ENCODE peak calls at places on chromosomes 16 and 17, in eight cellular contexts. X is CD4-positive, alpha-beta T cell; B is heart left ventricle; S is A549; E is omental fat pad; M is upper lobe of right lung; A is endothelial cell; P is mucosa of descending colon. F is an unnamed sample.
A peak's percentile ranks its signal among the peaks of the same experiment; 100 is the strongest.

GRCh38 chr17:16989953-16990860 is 18.3 kb upstream of the TNFRSF13B start:
- DNase-seq in X (no peak), B (no peak), S (no peak), E (no peak), M (no peak), A (no peak), P (no peak), F (no peak)

GRCh38 chr17:51046527-51047384 is 73.9 kb downstream of the SPAG9 start:
- DNase-seq in X (no peak), B (peak; percentile 74), S (no peak), E (peak; percentile 38), M (no peak), A (peak; percentile 60), P (no peak), F (no peak)

GRCh38 chr16:28494141-28494851 is at the start of gene APOBR:
- DNase-seq in X (peak; percentile 69), B (peak; percentile 56), S (no peak), E (no peak), M (peak; percentile 82), A (peak; percentile 17), P (peak; percentile 87), F (peak; percentile 79)

GRCh38 chr17:9977175-9977574 is 72.1 kb upstream of the RCVRN start:
- DNase-seq in X (no peak), B (no peak), S (no peak), E (no peak), M (no peak), A (no peak), P (no peak), F (no peak)

GRCh38 chr17:28949185-28950016 is 1.9 kb downstream of the PHF12 start:
- DNase-seq in X (peak; percentile 43), B (peak; percentile 68), S (peak; percentile 48), E (no peak), M (peak; percentile 87), A (peak; percentile 52), P (peak; percentile 79), F (peak; percentile 63)

GRCh38 chr16:85136705-85137322 is 24.5 kb upstream of the CIBAR2 start:
- DNase-seq in X (no peak), B (peak; percentile 78), S (no peak), E (no peak), M (peak; percentile 75), A (no peak), P (no peak), F (no peak)

GRCh38 chr16:23673971-23674614 is 4.6 kb upstream of the PLK1 start:
- DNase-seq in X (no peak), B (no peak), S (no peak), E (no peak), M (no peak), A (no peak), P (no peak), F (no peak)

GRCh38 chr16:19879241-19879792 is 5.3 kb downstream of the GPRC5B start:
- DNase-seq in X (no peak), B (peak; percentile 54), S (no peak), E (no peak), M (no peak), A (no peak), P (peak; percentile 4), F (no peak)

GRCh38 chr16:21611178-21611545 is 11.8 kb downstream of the METTL9 start:
- DNase-seq in X (no peak), B (no peak), S (no peak), E (no peak), M (no peak), A (no peak), P (no peak), F (no peak)

GRCh38 chr17:75047398-75048098 is 523 bp downstream of the KCTD2 start:
- DNase-seq in X (peak; percentile 15), B (peak; percentile 45), S (no peak), E (no peak), M (peak; percentile 76), A (peak; percentile 31), P (peak; percentile 77), F (peak; percentile 32)

GRCh38 chr17:52636443-52636842 is 477.9 kb upstream of the CA10 start:
- DNase-seq in X (no peak), B (no peak), S (no peak), E (no peak), M (no peak), A (no peak), P (no peak), F (no peak)

GRCh38 chr17:80084773-80085172 is 16.6 kb upstream of the GAA start:
- DNase-seq in X (no peak), B (no peak), S (no peak), E (no peak), M (no peak), A (no peak), P (no peak), F (no peak)

GRCh38 chr17:44862278-44862914 is 14.7 kb downstream of the HIGD1B start:
- DNase-seq in X (no peak), B (no peak), S (no peak), E (no peak), M (no peak), A (no peak), P (no peak), F (no peak)

GRCh38 chr17:82446124-82446523 is 4.4 kb downstream of the CYBC1 start:
- DNase-seq in X (no peak), B (no peak), S (no peak), E (no peak), M (no peak), A (no peak), P (no peak), F (no peak)

GRCh38 chr16:50697881-50698767 is 4.7 kb downstream of the NOD2 start:
- DNase-seq in X (no peak), B (peak; percentile 54), S (no peak), E (no peak), M (no peak), A (no peak), P (peak; percentile 60), F (peak; percentile 34)

GRCh38 chr17:66353937-66354401 is 51.6 kb downstream of the PRKCA start:
- DNase-seq in X (no peak), B (no peak), S (no peak), E (no peak), M (no peak), A (no peak), P (no peak), F (no peak)

GRCh38 chr16:9868606-9869149 is 313.6 kb downstream of the GRIN2A start:
- DNase-seq in X (no peak), B (no peak), S (no peak), E (no peak), M (no peak), A (no peak), P (no peak), F (no peak)

GRCh38 chr17:18949566-18949965 is 2.4 kb upstream of the SLC5A10 start:
- DNase-seq in X (no peak), B (no peak), S (no peak), E (no peak), M (peak; percentile 41), A (no peak), P (no peak), F (no peak)

GRCh38 chr17:18954321-18954720 is 2.4 kb downstream of the SLC5A10 start:
- DNase-seq in X (no peak), B (no peak), S (no peak), E (no peak), M (peak; percentile 48), A (no peak), P (peak; percentile 15), F (no peak)

GRCh38 chr17:18950944-18951905 is 740 bp upstream of the SLC5A10 start:
- DNase-seq in X (no peak), B (peak; percentile 49), S (no peak), E (no peak), M (peak; percentile 72), A (no peak), P (no peak), F (no peak)

GRCh38 chr17:18953231-18953728 is 1.3 kb downstream of the SLC5A10 start:
- DNase-seq in X (no peak), B (no peak), S (no peak), E (no peak), M (peak; percentile 48), A (no peak), P (peak; percentile 24), F (no peak)

GRCh38 chr17:18951941-18952842 is at the start of gene SLC5A10:
- DNase-seq in X (no peak), B (no peak), S (peak; percentile 68), E (no peak), M (peak; percentile 46), A (no peak), P (peak; percentile 36), F (no peak)
- TF ChIP-seq CTCF in X (no peak), B (no peak), S (no peak), E (no peak), M (no peak), A (no peak), P (no peak), F (no peak)

GRCh38 chr16:11224096-11224893 is 31.7 kb downstream of the SOCS1 start:
- DNase-seq in X (peak; percentile 30), B (peak; percentile 90), S (no peak), E (no peak), M (peak; percentile 90), A (no peak), P (peak; percentile 91), F (peak; percentile 46)

GRCh38 chr16:11217651-11218323 is 38.2 kb downstream of the SOCS1 start:
- DNase-seq in X (no peak), B (no peak), S (no peak), E (no peak), M (no peak), A (no peak), P (no peak), F (no peak)

GRCh38 chr16:11218324-11218962 is 37.6 kb downstream of the SOCS1 start:
- DNase-seq in X (no peak), B (no peak), S (no peak), E (no peak), M (no peak), A (no peak), P (no peak), F (no peak)

GRCh38 chr16:11215935-11216556 is 40.0 kb downstream of the SOCS1 start:
- DNase-seq in X (no peak), B (no peak), S (no peak), E (no peak), M (no peak), A (no peak), P (no peak), F (no peak)

DNA sequence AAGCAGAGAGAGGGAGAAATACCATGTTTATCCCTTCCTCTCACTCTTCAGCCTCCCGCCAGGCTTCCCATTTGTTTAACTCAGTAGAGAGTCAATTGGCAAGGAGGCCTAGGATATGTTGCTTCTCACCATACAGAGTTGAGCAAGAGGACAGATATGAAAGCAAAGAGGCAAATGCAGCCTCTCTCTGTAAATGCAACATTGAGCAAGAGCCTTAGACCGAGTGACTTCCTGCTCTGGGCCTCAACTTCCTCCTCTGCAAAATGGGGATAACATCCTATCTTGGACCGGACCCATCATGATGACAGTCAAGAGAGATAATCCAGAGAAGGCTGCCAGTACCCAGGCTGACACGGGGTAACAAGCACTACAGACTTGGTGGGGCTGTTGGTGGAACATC is 36.8 kb downstream of the SOCS1 start:
- DNase-seq in X (no peak), B (no peak), S (no peak), E (no peak), M (no peak), A (no peak), P (no peak), F (no peak)
- TF ChIP-seq CTCF in X (no peak), B (no peak), S (no peak), E (no peak), M (no peak), A (no peak), P (no peak), F (no peak)

GRCh38 chr16:69829338-69829737 is 67.2 kb downstream of the WWP2 start:
- DNase-seq in X (no peak), B (no peak), S (no peak), E (no peak), M (no peak), A (no peak), P (no peak), F (no peak)
- TF ChIP-seq CTCF in X (no peak), B (no peak), S (no peak), E (no peak), M (no peak), A (no peak), P (no peak), F (no peak)

GRCh38 chr17:47844814-47845453 is 3.9 kb upstream of the SCRN2 start:
- DNase-seq in X (no peak), B (no peak), S (peak; percentile 80), E (no peak), M (no peak), A (no peak), P (peak; percentile 15), F (no peak)
- TF ChIP-seq CTCF in X (no peak), B (no peak), S (peak; percentile 39), E (no peak), M (peak; percentile 15), A (peak; percentile 63), P (no peak), F (no peak)